ENCODE peak calls at places on chromosomes 13 and 19, in four cellular contexts. J is WTC11, Q is K562, K is HepG2. E is an unnamed sample.
A peak's percentile ranks its signal among the peaks of the same experiment; 100 is the strongest.

GRCh38 chr13:28246891-28247290 is 108.5 kb downstream of the PAN3 start:
- DNase-seq in J (no peak), Q (no peak), K (no peak), E (no peak)

GRCh38 chr19:53961523-53962345 is 1.0 kb upstream of the CACNG8 start:
- DNase-seq in K (no peak), Q (no peak), J (no peak), E (no peak)

GRCh38 chr19:32908641-32909190 is 39.1 kb upstream of the SLC7A9 start:
- DNase-seq in K (no peak), Q (no peak), J (no peak), E (no peak)

GRCh38 chr13:32214073-32214472 is 101.1 kb downstream of the ZAR1L start:
- DNase-seq in Q (no peak), K (no peak), J (no peak), E (no peak)

GRCh38 chr13:106376411-106377112 is 158.9 kb downstream of the EFNB2 start:
- DNase-seq in J (no peak), K (no peak), Q (no peak), E (no peak)

GRCh38 chr13:58573742-58574141 is 942.2 kb downstream of the PCDH17 start:
- DNase-seq in K (no peak), J (no peak), Q (no peak), E (no peak)

GRCh38 chr13:109608503-109608902 is 177.9 kb downstream of the IRS2 start:
- DNase-seq in K (no peak), J (no peak), Q (no peak), E (no peak)

GRCh38 chr19:33292595-33293254 is 9.6 kb downstream of the CEBPA start:
- DNase-seq in Q (no peak), K (no peak), J (no peak), E (no peak)

GRCh38 chr19:17448190-17448967 is at the start of gene TMEM221:
- DNase-seq in J (peak; percentile 78), K (no peak), Q (peak; percentile 65), E (no peak)

GRCh38 chr13:64272681-64273080 is 2857.0 kb upstream of the PCDH20 start:
- DNase-seq in K (no peak), J (no peak), Q (no peak), E (no peak)

GRCh38 chr19:48965806-48966540 is 864 bp downstream of the FTL start:
- DNase-seq in Q (peak; percentile 88), K (peak; percentile 58), J (peak; percentile 91), E (peak; percentile 72)

GRCh38 chr13:22846551-22846950 is 334.2 kb upstream of the SGCG start:
- DNase-seq in K (no peak), J (no peak), Q (no peak), E (no peak)

GRCh38 chr13:35917252-35917941 is 213.8 kb downstream of the DCLK1 start:
- DNase-seq in K (no peak), J (no peak), Q (no peak), E (no peak)

GRCh38 chr13:102877285-102877684 is 31.5 kb downstream of the ERCC5 start:
- DNase-seq in Q (no peak), J (no peak), K (peak; percentile 53), E (no peak)

GRCh38 chr13:59906413-59907027 is 257.2 kb downstream of the DIAPH3 start:
- DNase-seq in J (no peak), K (peak; percentile 1), Q (peak; percentile 19), E (no peak)

GRCh38 chr19:41355802-41356201 is 2.1 kb upstream of the TGFB1 start:
- DNase-seq in J (no peak), K (no peak), Q (no peak), E (no peak)

GRCh38 chr13:37187611-37188010 is 82.1 kb upstream of the CSNK1A1L start:
- DNase-seq in J (no peak), Q (no peak), K (no peak), E (no peak)

GRCh38 chr19:14428882-14429416 is 4.2 kb upstream of the PKN1 start:
- DNase-seq in K (peak; percentile 18), J (no peak), Q (no peak), E (no peak)

GRCh38 chr19:4375620-4376228 is 24.6 kb downstream of the SH3GL1 start:
- DNase-seq in J (peak; percentile 47), K (peak; percentile 51), Q (peak; percentile 95), E (peak; percentile 90)

GRCh38 chr13:74191036-74191809 is 57.0 kb upstream of the KLF12 start:
- DNase-seq in K (no peak), Q (no peak), J (no peak), E (no peak)

GRCh38 chr13:95585867-95586266 is 33.3 kb downstream of the CLDN10 start:
- DNase-seq in K (no peak), Q (no peak), J (no peak), E (no peak)

GRCh38 chr19:49468746-49469447 is 5.1 kb upstream of the FLT3LG start:
- DNase-seq in Q (peak; percentile 95), J (peak; percentile 85), K (no peak), E (peak; percentile 97)

GRCh38 chr13:19093437-19093836 is 88.2 kb downstream of the TUBA3C start:
- DNase-seq in Q (no peak), K (no peak), J (no peak), E (no peak)

GRCh38 chr13:20431080-20431479 is 94.6 kb downstream of the CRYL1 start:
- DNase-seq in K (no peak), Q (no peak), J (no peak), E (no peak)

DNA sequence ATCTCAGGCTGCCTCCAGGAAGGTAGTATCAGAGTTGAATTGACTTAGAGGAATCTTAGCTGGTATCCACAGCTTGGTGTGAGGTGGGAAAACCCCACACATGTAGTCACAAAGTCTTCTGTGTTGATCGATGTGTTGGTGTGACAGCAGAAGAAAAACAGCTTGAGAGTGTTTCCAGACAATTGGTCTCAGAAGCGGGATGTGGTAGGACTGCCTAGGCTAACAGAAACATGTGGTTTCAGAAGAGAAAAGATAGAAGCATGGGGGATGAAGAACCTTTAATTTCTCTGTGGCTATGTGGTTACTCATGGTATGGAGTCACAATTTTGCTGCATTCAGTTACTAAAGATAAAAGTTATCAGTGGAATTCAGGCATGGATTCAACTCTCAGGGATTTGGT is 134.7 kb upstream of the SLITRK5 start:
- DNase-seq in K (no peak), Q (no peak), J (no peak), E (no peak)
- TF ChIP-seq NR2C2 in K (no peak), Q (no peak), J (no peak), E (no peak)

GRCh38 chr19:46639356-46640061 is 3.5 kb upstream of the GNG8 start:
- DNase-seq in Q (peak; percentile 78), K (no peak), J (no peak), E (no peak)
- TF ChIP-seq TCF7 in Q (no peak), K (no peak), J (no peak), E (no peak)

GRCh38 chr19:35006342-35006998 is 6.3 kb downstream of the GRAMD1A start:
- DNase-seq in Q (no peak), J (no peak), K (peak; percentile 99), E (no peak)
- TF ChIP-seq NR2C2 in Q (no peak), J (no peak), K (peak; percentile 51), E (no peak)

GRCh38 chr19:7928334-7928706 is 2.4 kb upstream of the CTXN1 start:
- DNase-seq in J (no peak), Q (no peak), K (no peak), E (no peak)

GRCh38 chr19:7930765-7931164 is 4.8 kb upstream of the CTXN1 start:
- DNase-seq in K (no peak), Q (no peak), J (no peak), E (no peak)

GRCh38 chr19:7926727-7927604 is 1.0 kb upstream of the CTXN1 start:
- DNase-seq in J (no peak), Q (no peak), K (no peak), E (no peak)

GRCh38 chr19:7927605-7928333 is 1.8 kb upstream of the CTXN1 start:
- DNase-seq in K (no peak), J (no peak), Q (no peak), E (no peak)

GRCh38 chr19:7928741-7929701 is 3.1 kb upstream of the CTXN1 start:
- DNase-seq in Q (peak; percentile 76), J (peak; percentile 84), K (peak; percentile 53), E (no peak)
- TF ChIP-seq TCF7 in Q (no peak), J (no peak), K (no peak), E (no peak)